ENCODE peak calls at places on chromosome 1, in nine cellular contexts. One of them, this sample, is unnamed.

GRCh38 chr1:235649722-235650163 is at the start of gene GNG4:
- DNase-seq in neural progenitor cell: peak
- DNase-seq in A549: no peak
- DNase-seq in fibroblast of lung: no peak
- DNase-seq in PC-3: no peak
- DNase-seq in IMR-90: no peak
- DNase-seq in RWPE1: no peak
- DNase-seq in heart right ventricle: no peak
- DNase-seq in OCI-LY7: no peak
- DNase-seq in this sample: no peak

GRCh38 chr1:25503551-25504426 is 39.6 kb upstream of the LDLRAP1 start:
- DNase-seq in neural progenitor cell: peak
- DNase-seq in fibroblast of lung: peak
- DNase-seq in OCI-LY7: peak
- DNase-seq in RWPE1: peak
- DNase-seq in heart right ventricle: peak
- DNase-seq in IMR-90: no peak
- DNase-seq in A549: peak
- DNase-seq in PC-3: peak
- DNase-seq in this sample: peak

GRCh38 chr1:203467550-203467921 is 8.1 kb upstream of the PRELP start:
- DNase-seq in fibroblast of lung: no peak
- DNase-seq in IMR-90: no peak
- DNase-seq in A549: no peak
- DNase-seq in OCI-LY7: no peak
- DNase-seq in RWPE1: no peak
- DNase-seq in heart right ventricle: peak
- DNase-seq in PC-3: no peak
- DNase-seq in neural progenitor cell: no peak
- DNase-seq in this sample: peak

GRCh38 chr1:245108909-245109308 is 45.9 kb upstream of the KIF26B start:
- DNase-seq in RWPE1: no peak
- DNase-seq in heart right ventricle: no peak
- DNase-seq in A549: no peak
- DNase-seq in fibroblast of lung: no peak
- DNase-seq in IMR-90: no peak
- DNase-seq in OCI-LY7: no peak
- DNase-seq in PC-3: peak
- DNase-seq in neural progenitor cell: no peak
- DNase-seq in this sample: no peak

GRCh38 chr1:39842726-39843305 is 40.5 kb downstream of the TRIT1 start:
- DNase-seq in heart right ventricle: no peak
- DNase-seq in OCI-LY7: no peak
- DNase-seq in RWPE1: no peak
- DNase-seq in PC-3: no peak
- DNase-seq in neural progenitor cell: no peak
- DNase-seq in IMR-90: no peak
- DNase-seq in A549: no peak
- DNase-seq in fibroblast of lung: no peak
- DNase-seq in this sample: no peak

GRCh38 chr1:84377480-84378095 is 20.7 kb upstream of the DNASE2B start:
- DNase-seq in neural progenitor cell: no peak
- DNase-seq in IMR-90: peak
- DNase-seq in PC-3: peak
- DNase-seq in fibroblast of lung: peak
- DNase-seq in heart right ventricle: peak
- DNase-seq in OCI-LY7: no peak
- DNase-seq in RWPE1: no peak
- DNase-seq in A549: no peak
- DNase-seq in this sample: no peak

GRCh38 chr1:55005351-55006140 is 6.8 kb downstream of the BSND start:
- DNase-seq in fibroblast of lung: no peak
- DNase-seq in heart right ventricle: no peak
- DNase-seq in neural progenitor cell: no peak
- DNase-seq in IMR-90: no peak
- DNase-seq in A549: no peak
- DNase-seq in PC-3: no peak
- DNase-seq in RWPE1: no peak
- DNase-seq in OCI-LY7: no peak
- DNase-seq in this sample: no peak

GRCh38 chr1:108845991-108846390 is 10.9 kb downstream of the AKNAD1 start:
- DNase-seq in IMR-90: no peak
- DNase-seq in OCI-LY7: no peak
- DNase-seq in PC-3: no peak
- DNase-seq in heart right ventricle: no peak
- DNase-seq in neural progenitor cell: no peak
- DNase-seq in RWPE1: peak
- DNase-seq in A549: no peak
- DNase-seq in fibroblast of lung: no peak
- DNase-seq in this sample: no peak

GRCh38 chr1:70504821-70505193 is 93.7 kb downstream of the CTH start:
- DNase-seq in fibroblast of lung: peak
- DNase-seq in A549: no peak
- DNase-seq in IMR-90: peak
- DNase-seq in OCI-LY7: no peak
- DNase-seq in neural progenitor cell: no peak
- DNase-seq in heart right ventricle: no peak
- DNase-seq in RWPE1: no peak
- DNase-seq in PC-3: no peak
- DNase-seq in this sample: no peak

GRCh38 chr1:71511505-71511904 is 430.7 kb upstream of the ZRANB2 start:
- DNase-seq in heart right ventricle: no peak
- DNase-seq in neural progenitor cell: no peak
- DNase-seq in RWPE1: no peak
- DNase-seq in OCI-LY7: no peak
- DNase-seq in fibroblast of lung: no peak
- DNase-seq in PC-3: no peak
- DNase-seq in A549: no peak
- DNase-seq in IMR-90: no peak
- DNase-seq in this sample: no peak

GRCh38 chr1:229461032-229461668 is 27.3 kb upstream of the ACTA1 start:
- DNase-seq in neural progenitor cell: no peak
- DNase-seq in RWPE1: no peak
- DNase-seq in fibroblast of lung: no peak
- DNase-seq in A549: no peak
- DNase-seq in PC-3: no peak
- DNase-seq in OCI-LY7: no peak
- DNase-seq in heart right ventricle: peak
- DNase-seq in IMR-90: no peak
- DNase-seq in this sample: no peak

GRCh38 chr1:87329051-87329755 is 523 bp downstream of the LMO4 start:
- DNase-seq in OCI-LY7: peak
- DNase-seq in RWPE1: peak
- DNase-seq in neural progenitor cell: peak
- DNase-seq in A549: peak
- DNase-seq in PC-3: peak
- DNase-seq in IMR-90: peak
- DNase-seq in fibroblast of lung: peak
- DNase-seq in heart right ventricle: peak
- DNase-seq in this sample: peak

GRCh38 chr1:236654511-236654910 is 31.8 kb upstream of the ACTN2 start:
- DNase-seq in OCI-LY7: no peak
- DNase-seq in heart right ventricle: no peak
- DNase-seq in PC-3: no peak
- DNase-seq in IMR-90: no peak
- DNase-seq in RWPE1: no peak
- DNase-seq in A549: no peak
- DNase-seq in fibroblast of lung: no peak
- DNase-seq in neural progenitor cell: no peak
- DNase-seq in this sample: no peak

GRCh38 chr1:119772298-119772697 is 3.6 kb upstream of the HMGCS2 start:
- DNase-seq in neural progenitor cell: no peak
- DNase-seq in A549: no peak
- DNase-seq in fibroblast of lung: no peak
- DNase-seq in IMR-90: no peak
- DNase-seq in PC-3: no peak
- DNase-seq in RWPE1: no peak
- DNase-seq in heart right ventricle: no peak
- DNase-seq in OCI-LY7: no peak
- DNase-seq in this sample: no peak

GRCh38 chr1:52159033-52159789 is 17.3 kb downstream of the ZFYVE9 start:
- DNase-seq in OCI-LY7: no peak
- DNase-seq in heart right ventricle: no peak
- DNase-seq in fibroblast of lung: peak
- DNase-seq in RWPE1: peak
- DNase-seq in PC-3: peak
- DNase-seq in neural progenitor cell: no peak
- DNase-seq in IMR-90: peak
- DNase-seq in A549: no peak
- DNase-seq in this sample: no peak

GRCh38 chr1:2595812-2596529 is 9.4 kb downstream of the PRXL2B start:
- DNase-seq in A549: no peak
- DNase-seq in RWPE1: no peak
- DNase-seq in OCI-LY7: no peak
- DNase-seq in fibroblast of lung: no peak
- DNase-seq in PC-3: no peak
- DNase-seq in heart right ventricle: no peak
- DNase-seq in IMR-90: no peak
- DNase-seq in neural progenitor cell: no peak
- DNase-seq in this sample: peak

GRCh38 chr1:235366286-235366685 is 941 bp upstream of the TBCE start:
- DNase-seq in neural progenitor cell: no peak
- DNase-seq in fibroblast of lung: no peak
- DNase-seq in OCI-LY7: no peak
- DNase-seq in A549: no peak
- DNase-seq in PC-3: no peak
- DNase-seq in IMR-90: no peak
- DNase-seq in RWPE1: no peak
- DNase-seq in heart right ventricle: no peak
- DNase-seq in this sample: no peak

GRCh38 chr1:186304982-186305949 is 69.8 kb downstream of the TPR start:
- DNase-seq in neural progenitor cell: peak
- DNase-seq in heart right ventricle: no peak
- DNase-seq in IMR-90: peak
- DNase-seq in PC-3: peak
- DNase-seq in RWPE1: peak
- DNase-seq in A549: peak
- DNase-seq in fibroblast of lung: peak
- DNase-seq in OCI-LY7: peak
- DNase-seq in this sample: no peak

DNA sequence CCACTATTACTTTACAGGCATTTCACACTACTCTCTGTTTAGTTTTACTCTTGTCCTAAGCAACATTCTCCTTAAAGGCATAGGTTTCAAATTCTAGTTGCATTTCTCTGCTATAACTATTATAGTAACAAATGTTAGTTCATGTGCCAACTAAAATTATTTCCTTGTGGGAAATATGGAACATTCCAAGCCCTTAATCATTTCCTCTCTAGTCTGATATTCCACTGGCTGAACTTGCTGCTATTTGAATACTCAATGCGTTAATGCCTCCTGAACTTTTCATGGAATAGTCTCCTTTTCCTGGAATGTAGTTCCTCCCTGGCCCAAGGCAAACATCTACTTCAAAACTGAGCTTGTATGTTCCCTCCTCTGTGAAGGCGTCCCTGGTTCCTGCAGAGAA is 19.3 kb upstream of the TBX19 start:
- DNase-seq in fibroblast of lung: peak
- DNase-seq in IMR-90: peak
- DNase-seq in RWPE1: peak
- DNase-seq in OCI-LY7: no peak
- DNase-seq in PC-3: peak
- DNase-seq in A549: no peak
- DNase-seq in neural progenitor cell: no peak
- DNase-seq in heart right ventricle: no peak
- DNase-seq in this sample: no peak
- H3K27ac ChIP-seq in fibroblast of lung: no peak
- H3K27ac ChIP-seq in IMR-90: no peak
- H3K27ac ChIP-seq in RWPE1: no peak
- H3K27ac ChIP-seq in OCI-LY7: no peak
- H3K27ac ChIP-seq in PC-3: peak
- H3K27ac ChIP-seq in A549: no peak
- H3K27ac ChIP-seq in neural progenitor cell: no peak
- H3K27ac ChIP-seq in heart right ventricle: no peak
- H3K27ac ChIP-seq in this sample: no peak

GRCh38 chr1:167438171-167439138 is 79.9 kb downstream of the CD247 start:
- DNase-seq in A549: no peak
- DNase-seq in heart right ventricle: no peak
- DNase-seq in OCI-LY7: no peak
- DNase-seq in PC-3: no peak
- DNase-seq in fibroblast of lung: no peak
- DNase-seq in IMR-90: no peak
- DNase-seq in RWPE1: no peak
- DNase-seq in neural progenitor cell: no peak
- DNase-seq in this sample: no peak

GRCh38 chr1:167441222-167441621 is 77.1 kb downstream of the CD247 start:
- DNase-seq in fibroblast of lung: no peak
- DNase-seq in IMR-90: no peak
- DNase-seq in RWPE1: no peak
- DNase-seq in A549: no peak
- DNase-seq in OCI-LY7: no peak
- DNase-seq in neural progenitor cell: no peak
- DNase-seq in PC-3: peak
- DNase-seq in heart right ventricle: no peak
- DNase-seq in this sample: no peak

GRCh38 chr1:167440776-167441175 is 77.6 kb downstream of the CD247 start:
- DNase-seq in RWPE1: no peak
- DNase-seq in OCI-LY7: no peak
- DNase-seq in PC-3: no peak
- DNase-seq in fibroblast of lung: no peak
- DNase-seq in IMR-90: no peak
- DNase-seq in heart right ventricle: no peak
- DNase-seq in neural progenitor cell: no peak
- DNase-seq in A549: no peak
- DNase-seq in this sample: no peak

GRCh38 chr1:167440345-167440744 is 78.0 kb downstream of the CD247 start:
- DNase-seq in IMR-90: no peak
- DNase-seq in PC-3: no peak
- DNase-seq in A549: no peak
- DNase-seq in fibroblast of lung: no peak
- DNase-seq in neural progenitor cell: no peak
- DNase-seq in RWPE1: no peak
- DNase-seq in OCI-LY7: no peak
- DNase-seq in heart right ventricle: no peak
- DNase-seq in this sample: no peak

GRCh38 chr1:167439301-167439988 is 78.9 kb downstream of the CD247 start:
- DNase-seq in A549: peak
- DNase-seq in heart right ventricle: no peak
- DNase-seq in RWPE1: peak
- DNase-seq in neural progenitor cell: peak
- DNase-seq in PC-3: no peak
- DNase-seq in fibroblast of lung: peak
- DNase-seq in OCI-LY7: peak
- DNase-seq in IMR-90: peak
- DNase-seq in this sample: no peak
- TF ChIP-seq CTCF in A549: peak
- TF ChIP-seq CTCF in heart right ventricle: peak
- TF ChIP-seq CTCF in RWPE1: peak
- TF ChIP-seq CTCF in neural progenitor cell: peak
- TF ChIP-seq CTCF in PC-3: no peak
- TF ChIP-seq CTCF in fibroblast of lung: peak
- TF ChIP-seq CTCF in OCI-LY7: peak
- TF ChIP-seq CTCF in IMR-90: peak
- TF ChIP-seq CTCF in this sample: peak

GRCh38 chr1:151916959-151917358 is 7.6 kb upstream of the THEM4 start:
- DNase-seq in A549: no peak
- DNase-seq in PC-3: no peak
- DNase-seq in IMR-90: no peak
- DNase-seq in OCI-LY7: no peak
- DNase-seq in neural progenitor cell: no peak
- DNase-seq in fibroblast of lung: no peak
- DNase-seq in RWPE1: no peak
- DNase-seq in heart right ventricle: no peak
- DNase-seq in this sample: no peak
- H3K27ac ChIP-seq in A549: no peak
- H3K27ac ChIP-seq in PC-3: no peak
- H3K27ac ChIP-seq in IMR-90: no peak
- H3K27ac ChIP-seq in OCI-LY7: no peak
- H3K27ac ChIP-seq in neural progenitor cell: no peak
- H3K27ac ChIP-seq in fibroblast of lung: no peak
- H3K27ac ChIP-seq in RWPE1: no peak
- H3K27ac ChIP-seq in heart right ventricle: no peak
- H3K27ac ChIP-seq in this sample: no peak

GRCh38 chr1:183922197-183922596 is 115.3 kb downstream of the COLGALT2 start:
- DNase-seq in RWPE1: no peak
- DNase-seq in fibroblast of lung: no peak
- DNase-seq in IMR-90: no peak
- DNase-seq in heart right ventricle: no peak
- DNase-seq in PC-3: no peak
- DNase-seq in neural progenitor cell: no peak
- DNase-seq in OCI-LY7: no peak
- DNase-seq in A549: peak
- DNase-seq in this sample: no peak
- TF ChIP-seq CTCF in RWPE1: no peak
- TF ChIP-seq CTCF in fibroblast of lung: peak
- TF ChIP-seq CTCF in IMR-90: no peak
- TF ChIP-seq CTCF in heart right ventricle: no peak
- TF ChIP-seq CTCF in PC-3: peak
- TF ChIP-seq CTCF in neural progenitor cell: peak
- TF ChIP-seq CTCF in OCI-LY7: peak
- TF ChIP-seq CTCF in A549: no peak
- TF ChIP-seq CTCF in this sample: no peak

This sample was measured in upper lobe of right lung.